ENCODE peak calls at places on chromosomes 4 and X, in ten cellular contexts. V is NCI-H1417 treated with DMSO at 0.1 percent for 48 hours; F is KBM-7; J is hepatocyte; I is kidney epithelial cell; E is activated CD4-positive, alpha-beta T cell treated with anti-CD3 and anti-CD28 coated beads, Interleukin-2, amount 50 U/mL, for 48 hours; Y is Right ventricle myocardium superior; T is nucleus accumbens; X is dermis blood vessel endothelial cell; Z is type B pancreatic cell. C is an unnamed sample.

GRCh38 chr4:41573458-41574129 is 35.6 kb downstream of the LIMCH1 start:
- DNase-seq in V (no peak), F (no peak), J (no peak), I (no peak), E (no peak), Y (no peak), T (no peak), X (peak), Z (no peak), C (no peak)

GRCh38 chr4:171813195-171813955 is at the start of gene GALNTL6:
- DNase-seq in V (no peak), F (peak), J (peak), I (no peak), E (no peak), Y (peak), T (no peak), X (no peak), Z (peak), C (no peak)

GRCh38 chr4:74990276-74990675 is 57.4 kb downstream of the PARM1 start:
- DNase-seq in V (no peak), F (no peak), J (no peak), I (no peak), E (no peak), Y (no peak), T (no peak), X (no peak), Z (no peak), C (no peak)

GRCh38 chrX:112849010-112849409 is 8.4 kb upstream of the AMOT start:
- DNase-seq in V (no peak), F (peak), J (no peak), I (no peak), E (no peak), Y (peak), T (no peak), X (no peak), Z (no peak), C (no peak)

GRCh38 chrX:1391707-1392375 is at the start of gene SLC25A6:
- DNase-seq in V (no peak), F (peak), J (peak), I (peak), E (peak), Y (peak), T (no peak), X (peak), Z (peak), C (no peak)

GRCh38 chr4:87868482-87868881 is 35.7 kb downstream of the MEPE start:
- DNase-seq in V (no peak), F (no peak), J (peak), I (no peak), E (no peak), Y (no peak), T (no peak), X (no peak), Z (no peak), C (no peak)

GRCh38 chrX:123899701-123900100 is 39.8 kb downstream of the XIAP start:
- DNase-seq in V (no peak), F (no peak), J (no peak), I (no peak), E (no peak), Y (no peak), T (no peak), X (peak), Z (no peak), C (no peak)

GRCh38 chr4:13481569-13481968 is 2.6 kb downstream of the RAB28 start:
- DNase-seq in V (no peak), F (no peak), J (no peak), I (no peak), E (no peak), Y (no peak), T (no peak), X (peak), Z (no peak), C (no peak)

GRCh38 chr4:128288689-128289106 is 1.1 kb upstream of the PGRMC2 start:
- DNase-seq in V (no peak), F (no peak), J (peak), I (no peak), E (no peak), Y (no peak), T (no peak), X (peak), Z (no peak), C (no peak)

GRCh38 chr4:168794092-168794707 is 215.9 kb downstream of the CBR4 start:
- DNase-seq in V (no peak), F (no peak), J (no peak), I (no peak), E (no peak), Y (no peak), T (no peak), X (no peak), Z (no peak), C (no peak)

GRCh38 chr4:55871299-55871800 is 17.9 kb downstream of the EXOC1 start:
- DNase-seq in V (no peak), F (no peak), J (no peak), I (no peak), E (no peak), Y (no peak), T (no peak), X (no peak), Z (no peak), C (no peak)

GRCh38 chr4:23202712-23203247 is 510.0 kb downstream of the GBA3 start:
- DNase-seq in V (no peak), F (no peak), J (no peak), I (no peak), E (no peak), Y (no peak), T (no peak), X (no peak), Z (no peak), C (no peak)

GRCh38 chrX:108666101-108666500 is 70.3 kb downstream of the IRS4 start:
- DNase-seq in V (no peak), F (no peak), J (no peak), I (no peak), E (no peak), Y (no peak), T (no peak), X (no peak), Z (no peak), C (no peak)

GRCh38 chrX:76253432-76253831 is 80.6 kb downstream of the PBDC1 start:
- DNase-seq in V (no peak), F (peak), J (peak), I (no peak), E (peak), Y (no peak), T (no peak), X (peak), Z (no peak), C (peak)

GRCh38 chrX:106752101-106752678 is 25.7 kb downstream of the RNF128 start:
- DNase-seq in V (no peak), F (peak), J (no peak), I (no peak), E (no peak), Y (no peak), T (no peak), X (no peak), Z (no peak), C (no peak)

GRCh38 chr4:2592572-2592971 is 56.1 kb downstream of the FAM193A start:
- DNase-seq in V (no peak), F (peak), J (no peak), I (no peak), E (no peak), Y (no peak), T (no peak), X (no peak), Z (no peak), C (no peak)

GRCh38 chrX:109614951-109615350 is 10.0 kb downstream of the KCNE5 start:
- DNase-seq in V (no peak), F (no peak), J (no peak), I (no peak), E (no peak), Y (no peak), T (no peak), X (no peak), Z (no peak), C (no peak)

GRCh38 chr4:188372051-188372450 is 232.8 kb downstream of the TRIML1 start:
- DNase-seq in V (no peak), F (no peak), J (no peak), I (no peak), E (no peak), Y (no peak), T (no peak), X (no peak), Z (no peak), C (no peak)

GRCh38 chr4:168743131-168743530 is 246.3 kb downstream of the PALLD start:
- DNase-seq in V (no peak), F (no peak), J (no peak), I (no peak), E (no peak), Y (no peak), T (no peak), X (no peak), Z (no peak), C (no peak)

GRCh38 chr4:37662861-37663390 is 23.2 kb downstream of the RELL1 start:
- DNase-seq in V (no peak), F (no peak), J (no peak), I (peak), E (no peak), Y (peak), T (no peak), X (no peak), Z (no peak), C (no peak)

GRCh38 chr4:129926936-129927335 is 831.0 kb downstream of the C4orf33 start:
- DNase-seq in V (no peak), F (peak), J (peak), I (no peak), E (no peak), Y (no peak), T (no peak), X (no peak), Z (no peak), C (no peak)

GRCh38 chrX:16278927-16279326 is 111.6 kb downstream of the MAGEB17 start:
- DNase-seq in V (no peak), F (peak), J (no peak), I (no peak), E (no peak), Y (no peak), T (no peak), X (peak), Z (no peak), C (no peak)

GRCh38 chrX:108537005-108537404 is 97.4 kb downstream of the COL4A5 start:
- DNase-seq in V (peak), F (peak), J (peak), I (peak), E (no peak), Y (no peak), T (no peak), X (peak), Z (no peak), C (no peak)

C was measured in caudate nucleus.